ENCODE peak calls at places on chromosomes 16 and 17, in six cellular contexts. N, B, C, X, T and I are unnamed samples.
A peak's percentile ranks its signal among the peaks of the same experiment; 100 is the strongest.

GRCh38 chr17:40437095-40437732 is 6.0 kb upstream of the IGFBP4 start:
- DNase-seq in N (no peak), B (no peak), C (no peak), X (no peak), T (no peak), I (peak; percentile 38)

GRCh38 chr17:83079766-83080616 is 582 bp downstream of the METRNL start:
- DNase-seq in N (no peak), B (no peak), C (no peak), X (no peak), T (no peak), I (no peak)

GRCh38 chr17:67629963-67630320 is 87.8 kb upstream of the NOL11 start:
- DNase-seq in N (no peak), B (peak; percentile 58), C (peak; percentile 15), X (no peak), T (peak; percentile 20), I (peak; percentile 46)

GRCh38 chr17:60170835-60171752 is 21.3 kb downstream of the CA4 start:
- DNase-seq in N (peak; percentile 19), B (no peak), C (peak; percentile 63), X (no peak), T (no peak), I (peak; percentile 45)

GRCh38 chr16:87765473-87765775 is 362 bp downstream of the KLHDC4 start:
- DNase-seq in N (no peak), B (peak; percentile 14), C (no peak), X (no peak), T (no peak), I (peak; percentile 4)

GRCh38 chr16:24499193-24499814 is 40.1 kb upstream of the RBBP6 start:
- DNase-seq in N (no peak), B (peak; percentile 60), C (no peak), X (no peak), T (peak; percentile 40), I (peak; percentile 33)

GRCh38 chr17:41695954-41696720 is 7.5 kb downstream of the EIF1 start:
- DNase-seq in N (no peak), B (peak; percentile 89), C (peak; percentile 8), X (peak; percentile 54), T (peak; percentile 85), I (peak; percentile 55)

GRCh38 chr17:80696456-80696855 is 151.8 kb downstream of the RPTOR start:
- DNase-seq in N (no peak), B (no peak), C (no peak), X (no peak), T (no peak), I (no peak)

GRCh38 chr16:72552675-72553074 is 380.7 kb upstream of the PMFBP1 start:
- DNase-seq in N (no peak), B (no peak), C (no peak), X (no peak), T (no peak), I (no peak)

GRCh38 chr16:68646948-68647659 is 2.0 kb downstream of the CDH3 start:
- DNase-seq in N (no peak), B (no peak), C (no peak), X (no peak), T (no peak), I (no peak)

GRCh38 chr16:67284699-67285646 is 5.6 kb downstream of the PLEKHG4 start:
- DNase-seq in N (no peak), B (peak; percentile 68), C (no peak), X (no peak), T (peak; percentile 47), I (no peak)

GRCh38 chr17:82658796-82659452 is 10.7 kb upstream of the WDR45B start:
- DNase-seq in N (no peak), B (no peak), C (no peak), X (no peak), T (no peak), I (no peak)

GRCh38 chr17:42248351-42249179 is 27.6 kb downstream of the STAT5B start:
- DNase-seq in N (peak; percentile 49), B (no peak), C (no peak), X (peak; percentile 44), T (peak; percentile 38), I (peak; percentile 91)

GRCh38 chr17:42399948-42400843 is 12.0 kb upstream of the STAT3 start:
- DNase-seq in N (no peak), B (no peak), C (no peak), X (no peak), T (no peak), I (no peak)

GRCh38 chr16:56558024-56558747 is 6.7 kb upstream of the MT4 start:
- DNase-seq in N (no peak), B (peak; percentile 46), C (no peak), X (no peak), T (no peak), I (peak; percentile 53)

GRCh38 chr17:11853321-11854151 is 143.7 kb downstream of the ZNF18 start:
- DNase-seq in N (peak; percentile 18), B (no peak), C (no peak), X (no peak), T (no peak), I (peak; percentile 74)

GRCh38 chr17:6927290-6927844 is 68.5 kb upstream of the ALOX12 start:
- DNase-seq in N (no peak), B (no peak), C (no peak), X (no peak), T (peak; percentile 36), I (no peak)

GRCh38 chr16:15855704-15856003 is 1.2 kb downstream of the MYH11 start:
- DNase-seq in N (no peak), B (no peak), C (no peak), X (no peak), T (no peak), I (no peak)

GRCh38 chr17:19482571-19482970 is 51.1 kb upstream of the SLC47A1 start:
- DNase-seq in N (no peak), B (no peak), C (no peak), X (no peak), T (no peak), I (no peak)

GRCh38 chr17:39001703-39002637 is 34.8 kb upstream of the FBXO47 start:
- DNase-seq in N (no peak), B (no peak), C (no peak), X (no peak), T (no peak), I (peak; percentile 86)

GRCh38 chr16:2033057-2033911 is 6.6 kb downstream of the NHERF2 start:
- DNase-seq in N (peak; percentile 86), B (peak; percentile 61), C (no peak), X (no peak), T (no peak), I (peak; percentile 57)

GRCh38 chr16:8026450-8026849 is 563.9 kb downstream of the TMEM114 start:
- DNase-seq in N (no peak), B (no peak), C (no peak), X (no peak), T (no peak), I (no peak)

GRCh38 chr17:4147751-4148310 is 4.8 kb downstream of the CYB5D2 start:
- DNase-seq in N (no peak), B (no peak), C (no peak), X (no peak), T (no peak), I (no peak)

GRCh38 chr16:82995927-82996441 is 369.2 kb downstream of the CDH13 start:
- DNase-seq in N (no peak), B (peak; percentile 48), C (no peak), X (no peak), T (peak; percentile 54), I (peak; percentile 92)

GRCh38 chr17:16046966-16047365 is 47.3 kb downstream of the TTC19 start:
- DNase-seq in N (no peak), B (no peak), C (no peak), X (no peak), T (no peak), I (no peak)

GRCh38 chr17:39951924-39952664 is 10.7 kb upstream of the GSDMA start:
- DNase-seq in N (no peak), B (no peak), C (no peak), X (no peak), T (no peak), I (no peak)